ENCODE peak calls at places on chromosomes 4 and X, in six cellular contexts. F, Q, H, W, Y and N are unnamed samples.

GRCh38 chrX:151741606-151742005 is 7.1 kb downstream of the CNGA2 start:
- DNase-seq in F (no peak), Q (no peak), H (no peak), W (no peak), Y (no peak), N (no peak)

GRCh38 chrX:110732274-110732673 is 63.3 kb downstream of the CHRDL1 start:
- DNase-seq in F (no peak), Q (no peak), H (no peak), W (no peak), Y (no peak), N (no peak)

GRCh38 chr4:186701273-186701672 is 22.4 kb downstream of the FAT1 start:
- DNase-seq in F (peak; percentile 24), Q (peak; percentile 32), H (no peak), W (no peak), Y (no peak), N (no peak)

GRCh38 chr4:159434496-159435241 is 331.8 kb downstream of the RAPGEF2 start:
- DNase-seq in F (no peak), Q (no peak), H (no peak), W (no peak), Y (no peak), N (no peak)

GRCh38 chr4:186606593-186606992 is 51.2 kb upstream of the MTNR1A start:
- DNase-seq in F (no peak), Q (no peak), H (no peak), W (no peak), Y (no peak), N (no peak)

GRCh38 chr4:146522098-146522861 is 540 bp upstream of the SLC10A7 start:
- DNase-seq in F (peak; percentile 93), Q (peak; percentile 91), H (peak; percentile 96), W (peak; percentile 64), Y (peak; percentile 90), N (peak; percentile 98)

GRCh38 chr4:98656443-98656842 is 2.0 kb downstream of the TSPAN5 start:
- DNase-seq in F (no peak), Q (no peak), H (no peak), W (no peak), Y (no peak), N (no peak)

GRCh38 chrX:2391869-2392606 is 108.7 kb downstream of the DHRSX start:
- DNase-seq in F (no peak), Q (no peak), H (no peak), W (peak; percentile 94), Y (peak; percentile 49), N (peak; percentile 63)

GRCh38 chrX:137562096-137562495 is 3.8 kb upstream of the ZIC3 start:
- DNase-seq in F (no peak), Q (no peak), H (no peak), W (no peak), Y (no peak), N (no peak)

GRCh38 chrX:150575415-150575814 is 7.0 kb downstream of the MTM1 start:
- DNase-seq in F (peak; percentile 66), Q (no peak), H (no peak), W (peak; percentile 72), Y (no peak), N (peak; percentile 50)

GRCh38 chr4:120694973-120695372 is 227.6 kb downstream of the PRDM5 start:
- DNase-seq in F (no peak), Q (peak; percentile 16), H (peak; percentile 71), W (peak; percentile 56), Y (no peak), N (no peak)

GRCh38 chr4:188372856-188373255 is 233.6 kb downstream of the TRIML1 start:
- DNase-seq in F (no peak), Q (no peak), H (no peak), W (peak; percentile 67), Y (no peak), N (no peak)

GRCh38 chr4:40253906-40254305 is 57.1 kb downstream of the RHOH start:
- DNase-seq in F (no peak), Q (no peak), H (no peak), W (no peak), Y (no peak), N (no peak)

GRCh38 chrX:42085836-42086235 is 162.5 kb upstream of the CASK start:
- DNase-seq in F (no peak), Q (no peak), H (no peak), W (peak; percentile 0), Y (no peak), N (no peak)

GRCh38 chr4:71832049-71832448 is 48.2 kb upstream of the GC start:
- DNase-seq in F (no peak), Q (no peak), H (no peak), W (no peak), Y (no peak), N (no peak)

GRCh38 chrX:77668391-77669237 is 117.4 kb downstream of the ATRX start:
- DNase-seq in F (no peak), Q (no peak), H (no peak), W (no peak), Y (no peak), N (no peak)

GRCh38 chr4:89204624-89205023 is 93.3 kb downstream of the TIGD2 start:
- DNase-seq in F (no peak), Q (no peak), H (no peak), W (no peak), Y (no peak), N (no peak)

GRCh38 chr4:1029957-1030520 is 18.6 kb downstream of the FGFRL1 start:
- DNase-seq in F (no peak), Q (peak; percentile 42), H (no peak), W (no peak), Y (no peak), N (no peak)

GRCh38 chr4:138870739-138871633 is 144.6 kb upstream of the NOCT start:
- DNase-seq in F (peak; percentile 71), Q (peak; percentile 75), H (peak; percentile 71), W (peak; percentile 65), Y (peak; percentile 57), N (peak; percentile 88)

GRCh38 chrX:55489315-55490009 is at the start of gene USP51:
- DNase-seq in F (peak; percentile 48), Q (peak; percentile 66), H (peak; percentile 82), W (no peak), Y (peak; percentile 55), N (peak; percentile 17)

GRCh38 chr4:94610140-94610539 is 147.6 kb upstream of the BMPR1B start:
- DNase-seq in F (no peak), Q (no peak), H (no peak), W (no peak), Y (no peak), N (no peak)

GRCh38 chr4:123891901-123892300 is 495.3 kb downstream of the SPRY1 start:
- DNase-seq in F (no peak), Q (no peak), H (no peak), W (no peak), Y (no peak), N (no peak)

GRCh38 chrX:77502951-77503525 is 55.8 kb downstream of the FGF16 start:
- DNase-seq in F (no peak), Q (no peak), H (no peak), W (no peak), Y (no peak), N (no peak)

GRCh38 chr4:40908297-40908696 is 158.5 kb downstream of the NSUN7 start:
- DNase-seq in F (no peak), Q (peak; percentile 16), H (peak; percentile 46), W (peak; percentile 71), Y (no peak), N (peak; percentile 87)

GRCh38 chrX:39928704-39929439 is 168.9 kb downstream of the BCOR start:
- DNase-seq in F (no peak), Q (no peak), H (no peak), W (no peak), Y (no peak), N (no peak)

GRCh38 chr4:41135761-41136160 is 78.6 kb downstream of the APBB2 start:
- DNase-seq in F (no peak), Q (no peak), H (no peak), W (no peak), Y (no peak), N (no peak)

GRCh38 chr4:83219991-83220360 is 64.6 kb downstream of the COQ2 start:
- DNase-seq in F (no peak), Q (no peak), H (no peak), W (no peak), Y (no peak), N (no peak)
- H3K4me3 ChIP-seq in F (no peak overlapping the region), Q (no peak overlapping the region), H (no peak overlapping the region), W (no peak overlapping the region), Y (no peak overlapping the region), N (no peak overlapping the region)

DNA sequence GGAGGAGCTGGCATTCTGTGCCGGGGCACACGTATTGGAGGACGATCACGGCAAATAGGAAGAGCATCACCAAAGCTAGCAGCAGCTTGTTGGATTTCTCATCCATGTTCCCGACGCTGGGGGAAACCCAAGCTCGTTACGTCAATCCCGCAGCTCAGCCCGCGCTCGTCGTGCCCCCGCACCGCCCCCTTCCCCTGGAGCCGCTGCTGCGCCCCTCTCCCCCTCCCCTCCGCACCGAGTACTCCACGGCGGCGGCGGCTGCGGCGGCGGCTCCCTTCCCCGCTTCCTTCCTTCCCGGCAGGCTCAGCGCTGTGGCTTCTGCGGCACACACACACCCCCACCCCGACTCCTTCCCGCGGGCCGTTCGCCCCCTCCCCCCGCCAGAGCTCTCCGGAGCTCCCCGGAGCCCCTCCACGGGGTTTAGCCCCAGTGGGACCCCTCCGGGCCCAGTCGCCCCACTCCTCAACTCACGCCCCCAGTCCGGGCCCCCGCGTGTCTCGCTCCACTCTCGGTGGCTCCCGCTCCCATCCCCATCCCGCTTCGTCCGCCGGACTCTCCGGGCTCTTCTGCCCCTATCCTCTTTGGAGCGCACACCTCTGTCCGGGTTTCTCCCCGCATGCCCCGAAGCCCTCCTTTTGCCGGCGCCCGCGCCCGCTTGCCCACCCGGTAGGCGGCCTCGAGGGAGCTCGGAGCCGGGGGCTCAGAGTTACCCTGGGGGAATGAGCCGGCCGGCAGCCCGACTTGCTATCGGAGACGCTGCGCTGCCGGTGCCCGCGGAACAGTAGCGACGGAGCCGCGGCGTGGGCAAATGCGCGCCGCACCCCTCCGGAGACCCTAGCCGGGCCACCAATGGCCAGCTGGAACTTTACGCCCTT is 981 bp downstream of the HS6ST2 start:
- DNase-seq in F (no peak), Q (peak; percentile 47), H (no peak), W (no peak), Y (no peak), N (no peak)
- TF ChIP-seq POLR2A in F (no peak), Q (no peak), H (no peak), W (no peak), Y (no peak), N (no peak)

DNA sequence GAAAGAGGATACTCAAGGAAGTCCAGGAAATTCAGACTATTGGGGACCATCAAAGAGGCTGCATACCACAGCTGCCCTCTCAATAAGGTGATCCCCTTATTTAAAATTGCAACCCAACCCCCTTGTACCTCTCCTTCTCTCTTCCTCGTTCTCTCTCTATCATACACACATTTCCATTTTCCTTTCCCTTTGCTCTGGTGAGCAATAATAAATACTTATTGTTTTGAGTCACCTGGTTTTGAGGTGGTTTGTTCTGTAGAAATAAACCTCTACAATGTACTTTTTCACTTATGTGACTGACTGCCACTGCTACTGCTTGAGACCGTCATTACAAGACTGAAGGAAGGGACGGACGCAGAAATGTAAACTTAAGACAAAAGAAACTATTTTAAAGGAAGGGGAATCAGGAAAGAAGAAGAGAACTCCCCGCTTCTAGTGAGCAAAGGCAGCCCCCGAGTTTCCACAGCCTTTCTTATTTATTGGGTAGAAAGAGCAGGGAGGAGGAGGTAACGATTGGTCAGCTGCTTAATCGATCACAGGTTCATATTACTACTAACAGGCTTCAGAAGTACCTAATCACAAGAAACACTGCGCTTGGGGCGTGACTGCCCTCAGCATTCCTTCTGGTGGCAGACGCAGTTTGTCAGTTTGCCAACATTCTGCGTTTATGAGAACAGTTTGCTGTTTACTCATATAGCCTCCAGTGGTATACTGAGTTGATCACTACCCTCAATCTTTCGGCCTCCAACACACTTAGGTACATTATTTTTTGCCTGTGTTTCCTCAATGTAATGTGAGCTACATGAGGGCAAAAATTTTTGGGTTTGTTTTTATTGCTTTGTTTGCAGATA is 16.9 kb upstream of the TMEM165 start:
- DNase-seq in F (no peak), Q (peak; percentile 76), H (no peak), W (peak; percentile 60), Y (no peak), N (no peak)
- H3K4me3 ChIP-seq in F (no peak overlapping the region), Q (no peak overlapping the region), H (no peak overlapping the region), W (peak overlapping the region; percentile 30), Y (no peak overlapping the region), N (no peak overlapping the region)

GRCh38 chrX:129931411-129932136 is 25.6 kb downstream of the UTP14A start:
- DNase-seq in F (peak; percentile 88), Q (peak; percentile 91), H (peak; percentile 97), W (peak; percentile 79), Y (peak; percentile 84), N (peak; percentile 85)
- TF ChIP-seq POLR2A in F (no peak), Q (peak; percentile 75), H (peak; percentile 44), W (no peak), Y (peak; percentile 15), N (no peak)